ENCODE peak calls at places on chromosome 9, in six cellular contexts. J is tibial nerve, L is cardiac muscle cell, H is SK-N-SH, S is ovary, V is AG04450. N is an unnamed sample.
A peak's percentile ranks its signal among the peaks of the same experiment; 100 is the strongest.

GRCh38 chr9:133334161-133334560 is 1.8 kb downstream of the SURF6 start:
- DNase-seq in J (no peak), S (no peak), L (no peak), V (no peak), H (no peak), N (no peak)

GRCh38 chr9:135073741-135074305 is 13.6 kb upstream of the OLFM1 start:
- DNase-seq in S (no peak), V (no peak), L (no peak), H (no peak), J (no peak), N (no peak)

GRCh38 chr9:26112724-26113123 is 434.5 kb upstream of the TUSC1 start:
- DNase-seq in L (no peak), J (no peak), H (no peak), S (no peak), V (no peak), N (no peak)

GRCh38 chr9:136136526-136136925 is 17.9 kb upstream of the TMEM250 start:
- DNase-seq in V (no peak), L (no peak), S (no peak), H (no peak), J (no peak), N (no peak)

GRCh38 chr9:80797841-80798688 is 891.3 kb downstream of the TLE1 start:
- DNase-seq in H (peak; percentile 63), J (no peak), S (peak; percentile 59), V (peak; percentile 60), L (no peak), N (peak; percentile 22)

GRCh38 chr9:35660966-35661413 is 2.9 kb downstream of the CCDC107 start:
- DNase-seq in V (no peak), S (no peak), J (no peak), H (no peak), L (peak; percentile 78), N (peak; percentile 66)

GRCh38 chr9:115240676-115241075 is 122.7 kb upstream of the TNC start:
- DNase-seq in H (no peak), V (no peak), L (no peak), J (no peak), S (no peak), N (no peak)

GRCh38 chr9:102867488-102867887 is 127.6 kb upstream of the CYLC2 start:
- DNase-seq in V (no peak), L (peak; percentile 25), S (no peak), J (no peak), H (no peak), N (no peak)

GRCh38 chr9:36398745-36399144 is 1.3 kb downstream of the RNF38 start:
- DNase-seq in H (no peak), J (no peak), L (no peak), S (no peak), V (no peak), N (no peak)

GRCh38 chr9:71754151-71754550 is 14.2 kb downstream of the CEMIP2 start:
- DNase-seq in V (no peak), H (no peak), J (no peak), S (no peak), L (no peak), N (no peak)

GRCh38 chr9:84387821-84388220 is 47.3 kb upstream of the SLC28A3 start:
- DNase-seq in H (no peak), S (no peak), V (no peak), J (no peak), L (no peak), N (no peak)

GRCh38 chr9:120490888-120491595 is 88.9 kb downstream of the CDK5RAP2 start:
- DNase-seq in H (no peak), J (no peak), S (no peak), L (no peak), V (no peak), N (no peak)

GRCh38 chr9:77769246-77769645 is 121.1 kb upstream of the GNA14 start:
- DNase-seq in S (no peak), V (no peak), H (no peak), L (no peak), J (no peak), N (no peak)

GRCh38 chr9:35882265-35882848 is 12.2 kb upstream of the OR13J1 start:
- DNase-seq in L (peak; percentile 87), V (peak; percentile 39), J (peak; percentile 76), S (peak; percentile 89), H (peak; percentile 83), N (peak; percentile 89)

GRCh38 chr9:109166771-109167601 is at the start of gene FRRS1L:
- DNase-seq in S (peak; percentile 69), L (peak; percentile 28), V (no peak), H (peak; percentile 91), J (no peak), N (peak; percentile 76)

GRCh38 chr9:136826703-136827582 is 15.3 kb upstream of the AJM1 start:
- DNase-seq in J (no peak), S (peak; percentile 27), V (no peak), H (no peak), L (no peak), N (no peak)

GRCh38 chr9:138049779-138050471 is 172.3 kb downstream of the CACNA1B start:
- DNase-seq in V (no peak), H (peak; percentile 21), J (no peak), S (no peak), L (no peak), N (no peak)

GRCh38 chr9:91837982-91838731 is 111.9 kb downstream of the ROR2 start:
- DNase-seq in H (no peak), L (peak; percentile 65), S (peak; percentile 78), V (no peak), J (no peak), N (no peak)

GRCh38 chr9:31253800-31254762 is 1130.4 kb upstream of the ACO1 start:
- DNase-seq in V (no peak), H (no peak), L (no peak), J (no peak), S (no peak), N (no peak)

GRCh38 chr9:112699230-112699629 is 18.7 kb downstream of the INIP start:
- DNase-seq in H (no peak), V (no peak), J (no peak), S (no peak), L (no peak), N (no peak)

GRCh38 chr9:18442629-18443491 is 31.1 kb upstream of the ADAMTSL1 start:
- DNase-seq in J (peak; percentile 54), L (peak; percentile 78), H (peak; percentile 62), V (peak; percentile 71), S (peak; percentile 76), N (peak; percentile 71)

DNA sequence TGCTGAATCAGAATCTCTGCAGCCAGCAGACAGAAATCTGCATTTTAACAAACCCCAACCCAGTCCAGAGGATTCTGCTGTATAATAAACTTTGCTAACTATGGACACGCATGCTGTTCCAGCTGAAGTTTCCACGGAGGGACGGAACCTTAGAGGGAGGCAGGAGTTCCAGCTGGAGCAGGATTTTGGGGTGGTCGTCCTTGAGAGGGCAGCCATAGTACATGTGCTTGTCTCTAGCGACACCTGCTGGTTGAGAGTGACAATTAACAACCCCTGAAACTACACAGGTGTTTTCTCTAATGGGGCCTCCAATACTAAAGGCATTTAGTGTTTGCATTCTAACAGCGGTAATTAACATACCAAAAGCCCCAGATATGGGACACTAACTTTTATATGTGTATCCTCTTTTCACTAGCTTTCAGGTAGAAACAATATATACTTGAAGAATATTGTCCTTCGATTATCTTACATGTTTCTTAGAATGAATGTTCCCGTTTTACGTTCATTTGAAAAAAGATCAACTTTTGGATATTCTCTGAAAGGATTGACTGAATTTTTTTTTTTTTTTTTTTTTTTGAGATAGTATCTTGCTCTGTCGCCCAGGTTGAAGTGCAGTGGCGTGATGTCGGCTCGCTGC is 32.4 kb upstream of the FSD1L start:
- DNase-seq in H (peak; percentile 72), L (peak; percentile 87), S (peak; percentile 72), V (no peak), J (peak; percentile 33), N (peak; percentile 35)
- H3K4me3 ChIP-seq in H (no peak overlapping the region), L (no peak overlapping the region), S (no peak overlapping the region), V (no peak overlapping the region), J (no peak overlapping the region), N (peak overlapping the region; percentile 23)

GRCh38 chr9:97076238-97076637 is 37.3 kb upstream of the CTSV start:
- DNase-seq in V (no peak), L (no peak), J (no peak), H (no peak), S (no peak), N (no peak)
- H3K27ac ChIP-seq in V (no peak overlapping the region), L (no peak overlapping the region), J (no peak overlapping the region), H (no peak overlapping the region), S (no peak overlapping the region), N (no peak overlapping the region)

GRCh38 chr9:87883990-87884389 is 1.3 kb downstream of the SPATA31E1 start:
- DNase-seq in V (no peak), J (no peak), L (no peak), H (peak; percentile 46), S (no peak), N (no peak)
- TF ChIP-seq CTCF in V (no peak), J (no peak), L (peak; percentile 20), H (no peak), S (no peak), N (no peak)

GRCh38 chr9:101375546-101375945 is 9.3 kb downstream of the BAAT start:
- DNase-seq in V (no peak), H (no peak), S (no peak), J (no peak), L (no peak), N (peak; percentile 19)

GRCh38 chr9:101369286-101369685 is 15.5 kb downstream of the BAAT start:
- DNase-seq in S (no peak), J (no peak), H (no peak), L (no peak), V (no peak), N (no peak)

GRCh38 chr9:101369884-101370531 is 14.8 kb downstream of the BAAT start:
- DNase-seq in V (no peak), S (no peak), L (no peak), H (no peak), J (no peak), N (no peak)

GRCh38 chr9:101371813-101372212 is 13.0 kb downstream of the BAAT start:
- DNase-seq in L (no peak), S (no peak), V (no peak), H (no peak), J (no peak), N (no peak)

DNA sequence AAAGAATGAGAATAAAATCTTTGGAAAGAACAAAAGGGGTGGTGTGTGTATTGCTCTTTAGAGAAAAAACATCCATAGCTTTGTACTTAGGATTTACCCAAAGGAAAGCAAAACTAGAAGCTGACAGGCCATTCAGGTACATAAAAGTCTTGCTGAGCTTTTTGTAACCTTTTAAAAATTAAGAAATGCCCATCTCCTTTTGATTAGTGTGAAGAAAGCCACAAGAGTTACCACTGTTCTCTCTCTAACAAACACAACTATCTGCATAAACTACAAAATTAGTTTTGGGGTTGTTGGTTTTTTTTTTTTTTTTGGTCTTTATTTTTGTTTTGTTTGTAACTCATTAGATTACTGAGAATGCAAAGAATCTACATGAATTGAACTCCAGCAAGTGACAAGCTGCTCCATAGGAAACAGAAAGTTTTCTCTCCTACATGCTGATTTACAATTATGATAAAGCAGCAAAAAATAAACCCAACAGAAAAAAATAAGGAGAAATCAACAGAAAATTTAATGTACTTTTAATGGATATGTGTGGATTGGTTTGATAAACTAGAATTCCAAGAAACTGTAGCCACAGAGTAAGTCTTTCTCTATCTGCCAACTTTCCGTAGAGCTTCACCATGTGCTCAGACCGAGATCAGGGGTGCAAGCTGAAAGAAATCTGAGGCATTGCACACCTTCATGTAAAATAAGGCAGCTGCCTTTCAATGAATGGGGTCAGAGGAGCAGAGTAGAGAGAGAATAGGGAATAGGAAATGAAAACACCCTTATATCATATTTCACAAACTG is 12.3 kb downstream of the BAAT start:
- DNase-seq in S (no peak), J (no peak), V (no peak), L (no peak), H (no peak), N (no peak)
- H3K4me3 ChIP-seq in S (no peak overlapping the region), J (no peak overlapping the region), V (no peak overlapping the region), L (no peak overlapping the region), H (no peak overlapping the region), N (no peak overlapping the region)

GRCh38 chr9:21872696-21873095 is 70.3 kb downstream of the MTAP start:
- DNase-seq in J (no peak), L (no peak), H (peak; percentile 9), V (no peak), S (no peak), N (no peak)
- H3K27ac ChIP-seq in J (no peak overlapping the region), L (no peak overlapping the region), H (no peak overlapping the region), V (no peak overlapping the region), S (no peak overlapping the region), N (no peak overlapping the region)